ENCODE peak calls at places on chromosome 3, in eight cellular contexts. D, T, I, H, P, N, Q and Y are unnamed samples.

GRCh38 chr3:159882784-159883779 is 105.6 kb upstream of the IL12A start:
- DNase-seq in D (peak), T (peak), I (peak), H (peak), P (peak), N (no peak), Q (no peak), Y (peak)

GRCh38 chr3:4829031-4829394 is 150.2 kb upstream of the BHLHE40 start:
- DNase-seq in D (no peak), T (peak), I (peak), H (peak), P (no peak), N (no peak), Q (no peak), Y (no peak)

GRCh38 chr3:175161291-175161690 is 302.2 kb downstream of the NAALADL2 start:
- DNase-seq in D (no peak), T (no peak), I (no peak), H (no peak), P (no peak), N (peak), Q (no peak), Y (no peak)

GRCh38 chr3:8319935-8320634 is 181.5 kb upstream of the LMCD1 start:
- DNase-seq in D (peak), T (peak), I (peak), H (peak), P (peak), N (no peak), Q (no peak), Y (no peak)

GRCh38 chr3:28349397-28350000 is 875 bp upstream of the AZI2 start:
- DNase-seq in D (no peak), T (peak), I (peak), H (no peak), P (no peak), N (no peak), Q (no peak), Y (no peak)

GRCh38 chr3:24579008-24579407 is 84.4 kb upstream of the THRB start:
- DNase-seq in D (no peak), T (no peak), I (no peak), H (no peak), P (no peak), N (peak), Q (no peak), Y (peak)

GRCh38 chr3:186257866-186258265 is 104.2 kb downstream of the DGKG start:
- DNase-seq in D (no peak), T (no peak), I (no peak), H (peak), P (no peak), N (no peak), Q (no peak), Y (no peak)

GRCh38 chr3:139325551-139325950 is 18.3 kb upstream of the MRPS22 start:
- DNase-seq in D (no peak), T (no peak), I (no peak), H (no peak), P (no peak), N (no peak), Q (no peak), Y (no peak)

GRCh38 chr3:85725809-85726208 is 767.0 kb downstream of the CADM2 start:
- DNase-seq in D (no peak), T (peak), I (no peak), H (peak), P (no peak), N (no peak), Q (peak), Y (no peak)

GRCh38 chr3:56923546-56924224 is 121.9 kb upstream of the ARHGEF3 start:
- DNase-seq in D (no peak), T (peak), I (peak), H (peak), P (peak), N (peak), Q (no peak), Y (no peak)

GRCh38 chr3:197746214-197746613 is 3.5 kb upstream of the FYTTD1 start:
- DNase-seq in D (no peak), T (no peak), I (no peak), H (no peak), P (no peak), N (no peak), Q (no peak), Y (no peak)

GRCh38 chr3:59737209-59737608 is 687.4 kb upstream of the CFAP20DC start:
- DNase-seq in D (no peak), T (no peak), I (no peak), H (peak), P (no peak), N (no peak), Q (no peak), Y (no peak)

GRCh38 chr3:105618561-105618960 is 250.3 kb downstream of the CBLB start:
- DNase-seq in D (no peak), T (no peak), I (no peak), H (peak), P (no peak), N (no peak), Q (no peak), Y (no peak)

GRCh38 chr3:67558429-67558828 is 96.0 kb downstream of the SUCLG2 start:
- DNase-seq in D (peak), T (no peak), I (peak), H (peak), P (peak), N (no peak), Q (no peak), Y (no peak)

GRCh38 chr3:46884427-46884826 is 6.9 kb downstream of the PTH1R start:
- DNase-seq in D (no peak), T (no peak), I (no peak), H (no peak), P (no peak), N (no peak), Q (no peak), Y (no peak)
- TF ChIP-seq EZH2 in D (no peak), T (no peak), I (no peak), H (no peak), P (no peak), N (no peak), Q (no peak), Y (no peak)

GRCh38 chr3:137768361-137769320 is 4.5 kb downstream of the SOX14 start:
- DNase-seq in D (no peak), T (no peak), I (peak), H (no peak), P (no peak), N (peak), Q (no peak), Y (peak)

GRCh38 chr3:137769321-137770065 is 5.4 kb downstream of the SOX14 start:
- DNase-seq in D (no peak), T (no peak), I (no peak), H (no peak), P (no peak), N (peak), Q (no peak), Y (peak)

GRCh38 chr3:137767146-137768020 is 3.3 kb downstream of the SOX14 start:
- DNase-seq in D (no peak), T (no peak), I (no peak), H (no peak), P (no peak), N (peak), Q (no peak), Y (peak)

GRCh38 chr3:137766069-137766960 is 2.2 kb downstream of the SOX14 start:
- DNase-seq in D (no peak), T (no peak), I (no peak), H (no peak), P (no peak), N (peak), Q (no peak), Y (peak)

GRCh38 chr3:137768021-137768360 is 3.9 kb downstream of the SOX14 start:
- DNase-seq in D (no peak), T (no peak), I (no peak), H (no peak), P (no peak), N (no peak), Q (no peak), Y (peak)
- TF ChIP-seq EZH2 in D (no peak), T (no peak), I (no peak), H (peak), P (no peak), N (peak), Q (no peak), Y (no peak)

DNA sequence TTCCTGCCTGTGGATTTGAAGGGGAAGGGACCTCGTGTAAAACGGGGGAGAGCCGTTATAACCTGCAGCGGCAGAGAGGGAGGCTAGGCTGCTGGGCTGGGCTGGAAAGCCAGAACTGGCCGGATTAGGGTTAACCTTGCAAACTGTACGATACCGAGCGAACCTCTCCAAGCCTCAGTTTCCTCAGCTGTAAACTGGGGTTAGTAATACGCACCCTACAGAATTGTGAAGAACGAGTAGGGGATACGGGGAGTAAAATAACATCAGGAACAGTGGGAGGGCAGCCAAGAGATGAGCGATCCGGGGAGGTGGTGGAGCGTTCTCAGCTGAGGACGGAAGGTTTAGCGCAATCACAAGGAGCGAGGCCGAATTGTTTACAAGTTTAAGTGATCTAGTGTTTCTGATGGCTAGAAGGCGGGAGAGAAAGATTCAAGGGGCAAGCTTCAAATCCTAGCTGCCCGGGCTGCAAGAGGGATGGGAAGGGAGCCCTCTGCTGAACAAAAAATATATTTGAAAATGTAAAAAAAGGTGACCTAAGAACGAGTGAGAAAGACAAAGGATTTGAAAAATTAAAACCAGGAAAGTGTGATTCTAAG is 768 bp upstream of the SEMA5B start:
- DNase-seq in D (peak), T (peak), I (peak), H (peak), P (peak), N (peak), Q (peak), Y (peak)
- TF ChIP-seq EZH2 in D (no peak), T (no peak), I (peak), H (peak), P (no peak), N (no peak), Q (no peak), Y (no peak)

DNA sequence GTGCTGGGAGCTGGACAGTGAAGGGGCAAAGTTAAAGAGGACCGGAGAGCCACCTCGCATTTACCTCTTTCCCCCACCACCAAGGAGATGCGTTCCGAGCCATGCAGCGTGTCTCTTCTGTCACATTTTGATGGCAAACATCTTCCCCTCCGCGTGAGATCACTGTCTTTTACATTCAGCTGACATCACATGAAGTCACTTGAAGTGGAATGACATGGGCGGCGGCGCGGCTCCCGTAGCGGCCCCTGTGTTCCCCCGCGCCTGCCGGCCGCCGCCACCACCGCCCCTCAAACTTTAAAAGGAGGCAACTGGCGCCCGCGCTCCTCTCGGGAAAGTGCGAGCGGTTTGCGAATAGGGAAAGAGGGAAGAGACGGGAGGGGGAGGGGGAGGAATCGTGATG is at the start of gene FEZF2:
- DNase-seq in D (no peak), T (no peak), I (no peak), H (no peak), P (no peak), N (peak), Q (no peak), Y (peak)
- TF ChIP-seq EZH2 in D (peak), T (no peak), I (no peak), H (no peak), P (peak), N (peak), Q (no peak), Y (peak)

GRCh38 chr3:96813820-96814580 is 394 bp upstream of the EPHA6 start:
- DNase-seq in D (peak), T (peak), I (peak), H (peak), P (peak), N (peak), Q (peak), Y (peak)
- TF ChIP-seq EZH2 in D (peak), T (no peak), I (peak), H (peak), P (peak), N (no peak), Q (no peak), Y (peak)

GRCh38 chr3:71784914-71785593 is at the start of gene PROK2:
- DNase-seq in D (peak), T (no peak), I (peak), H (no peak), P (no peak), N (peak), Q (no peak), Y (peak)
- TF ChIP-seq EZH2 in D (no peak), T (no peak), I (peak), H (no peak), P (peak), N (no peak), Q (no peak), Y (peak)

DNA sequence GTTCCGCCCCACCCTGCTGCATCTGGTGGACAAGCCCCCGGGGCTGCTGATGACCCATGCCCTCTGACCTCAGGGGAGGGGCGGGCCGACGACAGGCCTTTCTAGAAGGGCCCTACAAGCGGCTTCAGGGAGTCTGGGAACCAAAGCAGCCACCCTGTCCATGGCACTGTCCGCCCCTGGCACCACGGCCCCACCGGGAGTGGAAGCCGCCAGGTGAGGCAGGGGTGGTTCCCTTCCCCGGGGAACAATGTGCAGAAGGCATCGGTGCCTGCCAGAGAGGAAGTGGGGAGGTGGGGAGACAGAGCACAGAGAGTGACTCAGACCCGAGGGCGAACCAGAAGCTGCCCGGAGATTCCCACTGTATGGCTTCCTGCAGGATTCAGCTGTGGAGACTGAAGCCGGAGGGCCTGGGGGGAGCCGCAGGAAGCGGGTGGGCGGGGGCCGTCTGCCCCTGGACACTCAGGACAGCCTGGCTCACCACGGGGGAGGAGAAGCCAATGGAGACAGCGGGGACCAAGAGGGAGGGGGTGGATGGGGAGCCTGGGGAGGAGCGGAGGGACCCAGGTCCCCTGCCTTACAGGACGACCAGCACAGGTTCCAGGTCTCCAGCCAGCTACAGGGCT is 134.0 kb downstream of the TPRA1 start:
- DNase-seq in D (no peak), T (peak), I (peak), H (peak), P (peak), N (peak), Q (no peak), Y (no peak)
- TF ChIP-seq EZH2 in D (no peak), T (no peak), I (no peak), H (no peak), P (no peak), N (no peak), Q (no peak), Y (peak)

DNA sequence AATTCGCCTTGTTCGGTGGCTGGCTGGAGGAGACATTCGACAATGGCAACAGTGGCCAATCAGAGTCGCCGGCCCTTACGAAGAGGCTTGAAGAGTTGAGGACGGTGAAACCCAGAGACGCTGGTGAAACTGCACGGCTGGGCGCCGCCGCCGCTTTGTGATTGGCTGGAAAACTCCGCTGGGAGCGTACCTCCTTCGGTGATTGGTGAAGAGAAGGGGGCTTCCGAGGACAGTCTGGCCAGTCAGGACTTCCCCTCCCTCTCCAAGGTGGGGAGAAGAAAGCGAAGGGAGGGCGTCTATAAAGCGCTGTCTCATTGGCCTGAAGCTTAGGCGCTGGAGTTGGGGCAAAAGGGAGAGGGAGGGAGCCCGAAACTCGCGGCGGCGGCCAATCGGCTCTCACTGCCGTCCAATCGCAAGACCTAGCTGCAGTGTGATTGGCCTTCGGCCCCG is 554 bp upstream of the GSK3B start:
- DNase-seq in D (peak), T (peak), I (peak), H (peak), P (peak), N (peak), Q (peak), Y (peak)
- TF ChIP-seq EZH2 in D (no peak), T (no peak), I (no peak), H (peak), P (peak), N (no peak), Q (no peak), Y (no peak)